ENCODE peak calls at places on chromosomes 13 and 19, in six cellular contexts. C, H, P, W, F and Q are unnamed samples.

GRCh38 chr13:52695856-52696255 is 43.2 kb downstream of the SUGT1 start:
- DNase-seq in C (no peak), H (no peak), P (no peak), W (no peak), F (no peak), Q (no peak)

GRCh38 chr13:74683411-74683810 is 549.2 kb upstream of the KLF12 start:
- DNase-seq in C (no peak), H (no peak), P (no peak), W (no peak), F (no peak), Q (no peak)

GRCh38 chr19:40157059-40157458 is 34.2 kb upstream of the MAP3K10 start:
- DNase-seq in C (no peak), H (no peak), P (no peak), W (no peak), F (no peak), Q (no peak)

GRCh38 chr13:74920945-74921725 is 560.8 kb downstream of the TBC1D4 start:
- DNase-seq in C (no peak), H (no peak), P (no peak), W (no peak), F (no peak), Q (no peak)

GRCh38 chr13:26184791-26185250 is 37.3 kb downstream of the RNF6 start:
- DNase-seq in C (peak), H (peak), P (peak), W (peak), F (peak), Q (peak)

GRCh38 chr13:51697855-51698254 is 106.1 kb downstream of the DHRS12 start:
- DNase-seq in C (no peak), H (no peak), P (no peak), W (no peak), F (no peak), Q (no peak)

GRCh38 chr19:6126335-6126974 is 9.0 kb upstream of the ACSBG2 start:
- DNase-seq in C (no peak), H (no peak), P (no peak), W (peak), F (peak), Q (peak)

GRCh38 chr13:33204130-33204927 is 81.2 kb downstream of the STARD13 start:
- DNase-seq in C (no peak), H (no peak), P (peak), W (no peak), F (no peak), Q (no peak)

GRCh38 chr19:40054632-40055031 is 1.4 kb downstream of the ZNF780B start:
- DNase-seq in C (no peak), H (no peak), P (no peak), W (no peak), F (no peak), Q (no peak)

GRCh38 chr19:54190942-54191670 is at the start of gene TSEN34:
- DNase-seq in C (peak), H (peak), P (peak), W (peak), F (peak), Q (no peak)

GRCh38 chr13:54744747-54745146 is 1716.1 kb downstream of the OLFM4 start:
- DNase-seq in C (no peak), H (no peak), P (no peak), W (no peak), F (no peak), Q (no peak)

GRCh38 chr19:45152504-45153338 is 8.1 kb downstream of the NKPD1 start:
- DNase-seq in C (no peak), H (peak), P (peak), W (no peak), F (peak), Q (no peak)

GRCh38 chr13:112222971-112223370 is 153.2 kb upstream of the SPACA7 start:
- DNase-seq in C (no peak), H (no peak), P (no peak), W (no peak), F (no peak), Q (no peak)

GRCh38 chr13:99103536-99103935 is 97.1 kb upstream of the UBAC2 start:
- DNase-seq in C (no peak), H (no peak), P (no peak), W (peak), F (no peak), Q (no peak)

GRCh38 chr13:48236528-48237353 is 3.7 kb downstream of the ITM2B start:
- DNase-seq in C (no peak), H (no peak), P (no peak), W (no peak), F (no peak), Q (no peak)

GRCh38 chr19:20278342-20278741 is 111.3 kb downstream of the ZNF486 start:
- DNase-seq in C (no peak), H (peak), P (no peak), W (no peak), F (peak), Q (no peak)

GRCh38 chr13:104382941-104383340 is 1316.7 kb upstream of the SLC10A2 start:
- DNase-seq in C (no peak), H (no peak), P (no peak), W (no peak), F (no peak), Q (no peak)

GRCh38 chr13:77595166-77595810 is 59.8 kb downstream of the SCEL start:
- DNase-seq in C (no peak), H (no peak), P (no peak), W (no peak), F (no peak), Q (no peak)

GRCh38 chr13:70203661-70204229 is 95.5 kb upstream of the KLHL1 start:
- DNase-seq in C (no peak), H (no peak), P (no peak), W (no peak), F (no peak), Q (no peak)

GRCh38 chr19:19034204-19034624 is 811 bp downstream of the ARMC6 start:
- DNase-seq in C (peak), H (peak), P (no peak), W (peak), F (peak), Q (peak)

GRCh38 chr19:1065606-1066109 is 1.3 kb upstream of the ARHGAP45 start:
- DNase-seq in C (no peak), H (no peak), P (no peak), W (no peak), F (peak), Q (no peak)

GRCh38 chr19:46951236-46951986 is 68.2 kb upstream of the NPAS1 start:
- DNase-seq in C (no peak), H (no peak), P (no peak), W (no peak), F (peak), Q (no peak)

GRCh38 chr19:15323496-15324235 is 8.7 kb downstream of the BRD4 start:
- DNase-seq in C (no peak), H (no peak), P (peak), W (no peak), F (no peak), Q (no peak)

GRCh38 chr19:50204811-50205675 is 1.6 kb downstream of the MYH14 start:
- DNase-seq in C (no peak), H (no peak), P (no peak), W (no peak), F (peak), Q (no peak)

GRCh38 chr13:105920375-105920774 is 615.1 kb downstream of the EFNB2 start:
- DNase-seq in C (no peak), H (no peak), P (no peak), W (no peak), F (no peak), Q (no peak)

GRCh38 chr19:11227201-11227886 is 12.1 kb upstream of the ANGPTL8 start:
- DNase-seq in C (no peak), H (no peak), P (no peak), W (no peak), F (peak), Q (no peak)

GRCh38 chr19:38817081-38817480 is 4.3 kb upstream of the LGALS4 start:
- DNase-seq in C (no peak), H (no peak), P (no peak), W (no peak), F (no peak), Q (no peak)

GRCh38 chr13:101626925-101627555 is 174.6 kb downstream of the ITGBL1 start:
- DNase-seq in C (no peak), H (no peak), P (no peak), W (no peak), F (no peak), Q (no peak)

GRCh38 chr13:41289463-41289881 is 21.6 kb upstream of the NAA16 start:
- DNase-seq in C (no peak), H (no peak), P (no peak), W (no peak), F (no peak), Q (no peak)